ENCODE peak calls at places on chromosome 22, in five cellular contexts. Z, D, T, G and P are unnamed samples.

GRCh38 chr22:42648368-42649260 is 578 bp downstream of the CYB5R3 start:
- DNase-seq in Z (no peak), D (peak; percentile 37), T (peak; percentile 61), G (peak; percentile 51), P (no peak)

GRCh38 chr22:45869448-45869847 is 107.5 kb downstream of the WNT7B start:
- DNase-seq in Z (no peak), D (no peak), T (no peak), G (no peak), P (no peak)

GRCh38 chr22:48918585-48919186 is 909.0 kb downstream of the BRD1 start:
- DNase-seq in Z (no peak), D (no peak), T (no peak), G (no peak), P (no peak)

GRCh38 chr22:30889268-30889995 is 79.1 kb downstream of the MORC2 start:
- DNase-seq in Z (no peak), D (no peak), T (no peak), G (no peak), P (no peak)

GRCh38 chr22:16824718-16825687 is at the start of gene XKR3:
- DNase-seq in Z (no peak), D (peak; percentile 1), T (no peak), G (no peak), P (no peak)

GRCh38 chr22:40687706-40688105 is 8.4 kb downstream of the MCHR1 start:
- DNase-seq in Z (no peak), D (no peak), T (no peak), G (no peak), P (no peak)

GRCh38 chr22:39496131-39496838 is 5.8 kb upstream of the MIEF1 start:
- DNase-seq in Z (peak; percentile 36), D (peak; percentile 51), T (peak; percentile 86), G (peak; percentile 31), P (no peak)

GRCh38 chr22:44550666-44551491 is 52.8 kb upstream of the RTL6 start:
- DNase-seq in Z (no peak), D (peak; percentile 76), T (peak; percentile 29), G (peak; percentile 49), P (peak; percentile 41)

GRCh38 chr22:49983148-49984042 is 22.8 kb downstream of the PIM3 start:
- DNase-seq in Z (no peak), D (no peak), T (no peak), G (no peak), P (no peak)

GRCh38 chr22:40415531-40416266 is 45.3 kb downstream of the SGSM3 start:
- DNase-seq in Z (peak; percentile 26), D (no peak), T (no peak), G (no peak), P (no peak)

GRCh38 chr22:27491888-27492287 is 309.7 kb downstream of the MN1 start:
- DNase-seq in Z (no peak), D (no peak), T (no peak), G (no peak), P (no peak)

GRCh38 chr22:39814899-39815298 is 78.7 kb downstream of the ENTHD1 start:
- DNase-seq in Z (no peak), D (peak; percentile 35), T (no peak), G (peak; percentile 41), P (peak; percentile 5)

GRCh38 chr22:42432818-42433217 is 615 bp upstream of the NFAM1 start:
- DNase-seq in Z (no peak), D (no peak), T (no peak), G (no peak), P (no peak)

GRCh38 chr22:49999063-49999900 is 13.3 kb downstream of the IL17REL start:
- DNase-seq in Z (no peak), D (no peak), T (no peak), G (no peak), P (no peak)

GRCh38 chr22:44449061-44449682 is 48.9 kb downstream of the RTL6 start:
- DNase-seq in Z (no peak), D (peak; percentile 89), T (no peak), G (peak; percentile 87), P (peak; percentile 46)

GRCh38 chr22:42697542-42698013 is 23.1 kb downstream of the A4GALT start:
- DNase-seq in Z (no peak), D (peak; percentile 44), T (peak; percentile 93), G (peak; percentile 74), P (peak; percentile 43)

GRCh38 chr22:27990879-27991278 is 71.8 kb upstream of the PITPNB start:
- DNase-seq in Z (no peak), D (peak; percentile 6), T (peak; percentile 58), G (no peak), P (no peak)

DNA sequence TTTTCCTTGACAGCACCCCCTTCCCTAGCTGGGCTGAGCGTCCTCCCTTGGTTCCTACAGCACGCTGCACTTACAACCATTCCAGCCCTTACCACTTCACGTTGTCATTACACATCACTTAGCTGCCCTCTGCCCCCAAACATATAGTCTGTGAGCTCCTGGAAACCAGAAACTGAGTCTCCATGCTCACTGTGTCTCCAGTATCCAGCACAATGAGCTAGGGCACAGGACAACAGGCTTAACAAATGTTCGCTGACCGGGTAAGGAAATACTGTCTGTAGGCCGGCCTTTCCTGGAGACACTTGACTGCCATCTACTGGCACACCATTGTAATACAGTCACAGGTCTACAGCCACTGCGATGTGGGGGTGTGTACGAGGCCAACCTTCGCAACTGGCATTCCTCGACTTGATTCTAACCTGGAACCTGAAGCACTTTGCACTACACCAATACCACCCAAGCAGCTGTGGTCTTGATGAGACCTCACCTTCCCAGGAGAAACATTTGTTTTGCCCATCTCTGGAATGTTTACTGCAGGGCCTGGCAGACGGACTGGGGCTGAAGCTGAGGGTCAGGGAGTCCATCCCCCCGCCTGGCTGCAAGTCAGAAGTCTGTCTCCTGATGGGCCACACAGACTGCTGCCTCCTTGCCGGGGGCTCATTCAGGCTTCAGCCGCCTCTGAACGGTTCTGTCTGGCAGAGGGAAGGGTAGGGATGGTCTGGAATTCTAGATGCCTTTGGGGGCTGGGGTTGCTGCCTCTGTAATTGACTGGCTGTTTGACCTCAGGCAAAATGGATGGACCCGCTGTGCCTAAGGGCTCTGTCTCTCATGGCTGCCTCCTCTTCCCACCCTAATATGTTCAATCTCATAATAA is 72.0 kb downstream of the SYN3 start:
- DNase-seq in Z (peak; percentile 20), D (peak; percentile 23), T (peak; percentile 86), G (peak; percentile 75), P (no peak)
- H3K27ac ChIP-seq in Z (no peak overlapping the region), D (no peak overlapping the region), T (no peak overlapping the region), G (peak overlapping the region; percentile 80), P (peak overlapping the region; percentile 85)

GRCh38 chr22:32055069-32055468 is 12.0 kb downstream of the SLC5A1 start:
- DNase-seq in Z (no peak), D (no peak), T (no peak), G (no peak), P (no peak)

GRCh38 chr22:32059426-32059825 is 16.4 kb downstream of the SLC5A1 start:
- DNase-seq in Z (no peak), D (no peak), T (no peak), G (no peak), P (no peak)

GRCh38 chr22:32053165-32053755 is 10.2 kb downstream of the SLC5A1 start:
- DNase-seq in Z (no peak), D (no peak), T (no peak), G (no peak), P (no peak)

GRCh38 chr22:32063701-32064100 is 20.6 kb downstream of the SLC5A1 start:
- DNase-seq in Z (no peak), D (no peak), T (no peak), G (no peak), P (no peak)

GRCh38 chr22:32058656-32059280 is 15.7 kb downstream of the SLC5A1 start:
- DNase-seq in Z (no peak), D (no peak), T (peak; percentile 22), G (no peak), P (no peak)
- H3K27ac ChIP-seq in Z (no peak overlapping the region), D (no peak overlapping the region), T (peak overlapping the region; percentile 59), G (no peak overlapping the region), P (no peak overlapping the region)

GRCh38 chr22:37187552-37187890 is 526 bp downstream of the C1QTNF6 start:
- DNase-seq in Z (no peak), D (peak; percentile 58), T (no peak), G (peak; percentile 41), P (no peak)
- H3K27ac ChIP-seq in Z (no peak overlapping the region), D (peak overlapping the region; percentile 96), T (peak overlapping the region; percentile 85), G (peak overlapping the region; percentile 4), P (peak overlapping the region; percentile 98)

GRCh38 chr22:29353286-29353685 is 35.1 kb downstream of the AP1B1 start:
- DNase-seq in Z (no peak), D (no peak), T (no peak), G (no peak), P (no peak)
- H3K27ac ChIP-seq in Z (no peak overlapping the region), D (no peak overlapping the region), T (no peak overlapping the region), G (no peak overlapping the region), P (no peak overlapping the region)

GRCh38 chr22:19991645-19992451 is 24.8 kb downstream of the ARVCF start:
- DNase-seq in Z (no peak), D (no peak), T (no peak), G (no peak), P (no peak)
- H3K27ac ChIP-seq in Z (no peak overlapping the region), D (no peak overlapping the region), T (peak overlapping the region; percentile 11), G (no peak overlapping the region), P (no peak overlapping the region)

GRCh38 chr22:19761500-19762314 is 1.1 kb downstream of the TBX1 start:
- DNase-seq in Z (no peak), D (peak; percentile 43), T (no peak), G (no peak), P (no peak)
- H3K27ac ChIP-seq in Z (peak overlapping the region; percentile 72), D (peak overlapping the region; percentile 1), T (no peak overlapping the region), G (no peak overlapping the region), P (no peak overlapping the region)